ENCODE peak calls at places on chromosomes 16 and 17, in six cellular contexts. H is psoas muscle, E is GOT3, S is lung, T is fibroblast of lung, N is pancreas. L is an unnamed sample.

GRCh38 chr16:50526249-50526648 is 21.9 kb upstream of the NKD1 start:
- DNase-seq in H (no peak), E (no peak), S (no peak), T (no peak), N (no peak), L (no peak)

GRCh38 chr17:75614006-75614405 is 19.2 kb upstream of the SMIM5 start:
- DNase-seq in H (no peak), E (no peak), S (no peak), T (no peak), N (no peak), L (no peak)

GRCh38 chr17:30244853-30245385 is 9.4 kb upstream of the SLC6A4 start:
- DNase-seq in H (no peak), E (no peak), S (no peak), T (peak), N (no peak), L (no peak)

GRCh38 chr16:67538666-67539101 is 10.1 kb downstream of the RIPOR1 start:
- DNase-seq in H (no peak), E (no peak), S (no peak), T (peak), N (no peak), L (no peak)

GRCh38 chr17:51260960-51261958 is 913 bp downstream of the UTP18 start:
- DNase-seq in H (peak), E (no peak), S (peak), T (peak), N (peak), L (no peak)

GRCh38 chr17:19650826-19651225 is 2.3 kb downstream of the ALDH3A2 start:
- DNase-seq in H (no peak), E (no peak), S (no peak), T (peak), N (no peak), L (no peak)

GRCh38 chr17:80593171-80593570 is 48.5 kb downstream of the RPTOR start:
- DNase-seq in H (no peak), E (no peak), S (no peak), T (no peak), N (no peak), L (no peak)

GRCh38 chr17:78117027-78117981 is 11.3 kb downstream of the TMC6 start:
- DNase-seq in H (no peak), E (no peak), S (no peak), T (peak), N (no peak), L (no peak)

GRCh38 chr17:65739026-65739425 is 177.6 kb upstream of the AXIN2 start:
- DNase-seq in H (no peak), E (no peak), S (no peak), T (no peak), N (no peak), L (no peak)

GRCh38 chr16:89971495-89972243 is 23.1 kb downstream of the DEF8 start:
- DNase-seq in H (no peak), E (no peak), S (no peak), T (peak), N (peak), L (no peak)

GRCh38 chr17:40303009-40303657 is 5.8 kb upstream of the RARA start:
- DNase-seq in H (no peak), E (no peak), S (peak), T (peak), N (no peak), L (no peak)

GRCh38 chr17:39970157-39970692 is 7.4 kb downstream of the GSDMA start:
- DNase-seq in H (no peak), E (no peak), S (no peak), T (no peak), N (no peak), L (no peak)

GRCh38 chr17:18093616-18094408 is 6.1 kb downstream of the DRG2 start:
- DNase-seq in H (peak), E (no peak), S (no peak), T (peak), N (no peak), L (no peak)

GRCh38 chr17:17635126-17635525 is 43.6 kb upstream of the PEMT start:
- DNase-seq in H (no peak), E (no peak), S (no peak), T (no peak), N (no peak), L (no peak)

GRCh38 chr17:50505731-50506130 is 2.5 kb upstream of the MYCBPAP start:
- DNase-seq in H (no peak), E (no peak), S (no peak), T (no peak), N (no peak), L (no peak)

GRCh38 chr17:50026901-50027638 is 28.8 kb upstream of the ITGA3 start:
- DNase-seq in H (peak), E (peak), S (peak), T (peak), N (peak), L (peak)

GRCh38 chr16:50571786-50572185 is 23.6 kb downstream of the NKD1 start:
- DNase-seq in H (no peak), E (no peak), S (no peak), T (no peak), N (no peak), L (no peak)

GRCh38 chr16:53864819-53865491 is 161.0 kb downstream of the FTO start:
- DNase-seq in H (no peak), E (no peak), S (no peak), T (peak), N (no peak), L (no peak)

GRCh38 chr17:74842599-74843351 is 16.9 kb downstream of the GRIN2C start:
- DNase-seq in H (peak), E (no peak), S (peak), T (peak), N (peak), L (no peak)

GRCh38 chr17:79790805-79791353 is 6.0 kb downstream of the CBX8 start:
- DNase-seq in H (no peak), E (no peak), S (no peak), T (no peak), N (no peak), L (no peak)

GRCh38 chr17:17782425-17783120 is 54.2 kb downstream of the SREBF1 start:
- DNase-seq in H (peak), E (no peak), S (no peak), T (peak), N (no peak), L (no peak)

GRCh38 chr16:65044861-65045260 is 77.0 kb downstream of the CDH11 start:
- DNase-seq in H (no peak), E (no peak), S (no peak), T (peak), N (no peak), L (peak)

GRCh38 chr17:47735536-47736011 is 2.5 kb downstream of the TBX21 start:
- DNase-seq in H (no peak), E (no peak), S (no peak), T (no peak), N (no peak), L (no peak)

GRCh38 chr16:77043076-77043475 is 147.9 kb upstream of the MON1B start:
- DNase-seq in H (no peak), E (no peak), S (no peak), T (peak), N (no peak), L (no peak)

GRCh38 chr17:8887834-8888703 is 20.6 kb upstream of the PIK3R6 start:
- DNase-seq in H (no peak), E (no peak), S (no peak), T (peak), N (no peak), L (no peak)

GRCh38 chr16:64977211-64977920 is 144.5 kb downstream of the CDH11 start:
- DNase-seq in H (no peak), E (no peak), S (no peak), T (peak), N (no peak), L (no peak)

GRCh38 chr16:88347656-88348376 is 34.9 kb upstream of the ZNF469 start:
- DNase-seq in H (peak), E (no peak), S (no peak), T (no peak), N (no peak), L (no peak)

GRCh38 chr16:55496509-55497145 is 12.2 kb upstream of the LPCAT2 start:
- DNase-seq in H (no peak), E (no peak), S (peak), T (no peak), N (no peak), L (no peak)

GRCh38 chr17:44911133-44912001 is 3.9 kb downstream of the GFAP start:
- DNase-seq in H (peak), E (no peak), S (peak), T (peak), N (peak), L (no peak)

GRCh38 chr17:75848523-75849303 is 4.5 kb upstream of the UNC13D start:
- DNase-seq in H (peak), E (no peak), S (peak), T (no peak), N (peak), L (no peak)

GRCh38 chr17:3647769-3648540 is 11.4 kb downstream of the CTNS start:
- DNase-seq in H (no peak), E (no peak), S (no peak), T (peak), N (no peak), L (no peak)

GRCh38 chr17:49341356-49341755 is 20.7 kb downstream of the ZNF652 start:
- DNase-seq in H (no peak), E (no peak), S (no peak), T (no peak), N (no peak), L (no peak)

GRCh38 chr16:17776888-17777287 is 306.1 kb upstream of the XYLT1 start:
- DNase-seq in H (no peak), E (no peak), S (no peak), T (peak), N (no peak), L (no peak)

GRCh38 chr17:80034977-80035686 is 540 bp downstream of the TBC1D16 start:
- DNase-seq in H (peak), E (no peak), S (no peak), T (peak), N (peak), L (no peak)

GRCh38 chr16:17827313-17827712 is 356.6 kb upstream of the XYLT1 start:
- DNase-seq in H (no peak), E (no peak), S (no peak), T (peak), N (no peak), L (no peak)

GRCh38 chr17:8799001-8799850 is at the start of gene MFSD6L:
- DNase-seq in H (no peak), E (no peak), S (no peak), T (peak), N (peak), L (no peak)

GRCh38 chr17:68709995-68710780 is 109.0 kb upstream of the FAM20A start:
- DNase-seq in H (no peak), E (no peak), S (no peak), T (peak), N (no peak), L (peak)

L was measured in brain pericyte.